ENCODE peak calls at places on chromosomes 6 and 20, in ten cellular contexts. X, M, E, H, N, Z, F, K, B and G are unnamed samples.
A peak's percentile ranks its signal among the peaks of the same experiment; 100 is the strongest.

GRCh38 chr6:70413829-70414494 is 654 bp downstream of the FAM135A start:
- DNase-seq in F (no peak), X (peak; percentile 9), M (no peak), Z (no peak), H (peak; percentile 41), B (no peak), N (no peak), E (peak; percentile 18), K (peak; percentile 49), G (no peak)

GRCh38 chr6:165573671-165574070 is 89.4 kb downstream of the PDE10A start:
- DNase-seq in B (no peak), M (no peak), E (no peak), H (peak; percentile 49), K (no peak), Z (peak; percentile 85), X (peak; percentile 34), N (peak; percentile 92), F (no peak), G (peak; percentile 88)

GRCh38 chr6:91716361-91716760 is 1129.5 kb upstream of the MAP3K7 start:
- DNase-seq in M (no peak), N (no peak), F (no peak), B (no peak), K (no peak), E (no peak), X (no peak), Z (no peak), H (no peak), G (no peak)

GRCh38 chr6:154648776-154649175 is 84.4 kb upstream of the SCAF8 start:
- DNase-seq in X (no peak), F (no peak), M (no peak), B (no peak), K (no peak), E (no peak), N (no peak), H (no peak), Z (no peak), G (no peak)

GRCh38 chr20:14009206-14009605 is 13.9 kb downstream of the MACROD2 start:
- DNase-seq in E (no peak), F (no peak), Z (no peak), H (no peak), N (no peak), X (no peak), K (no peak), M (no peak), B (no peak), G (no peak)

GRCh38 chr20:50987493-50988210 is 29.0 kb downstream of the MOCS3 start:
- DNase-seq in K (no peak), F (no peak), H (peak; percentile 79), Z (peak; percentile 74), B (peak; percentile 67), X (peak; percentile 76), E (peak; percentile 87), M (peak; percentile 14), N (peak; percentile 90), G (no peak)

GRCh38 chr20:43893930-43894329 is 20.7 kb upstream of the TOX2 start:
- DNase-seq in Z (no peak), X (no peak), N (peak; percentile 24), B (no peak), H (no peak), K (no peak), M (no peak), F (no peak), E (peak; percentile 77), G (no peak)

GRCh38 chr6:116034327-116034726 is 26.4 kb downstream of the FRK start:
- DNase-seq in K (no peak), Z (no peak), F (no peak), B (no peak), M (no peak), X (no peak), N (peak; percentile 71), H (no peak), E (no peak), G (no peak)

GRCh38 chr20:36854343-36855240 is 21.3 kb upstream of the TLDC2 start:
- DNase-seq in X (no peak), B (no peak), Z (peak; percentile 36), F (no peak), K (no peak), M (no peak), E (peak; percentile 75), H (no peak), N (peak; percentile 28), G (peak; percentile 62)

GRCh38 chr20:36856691-36857635 is 19.0 kb upstream of the TLDC2 start:
- DNase-seq in H (no peak), M (no peak), B (no peak), Z (peak; percentile 80), F (no peak), K (peak; percentile 62), N (peak; percentile 56), X (no peak), E (no peak), G (peak; percentile 65)

GRCh38 chr20:36859282-36859555 is 16.7 kb upstream of the TLDC2 start:
- DNase-seq in K (no peak), M (no peak), B (no peak), H (no peak), X (no peak), F (no peak), Z (no peak), E (no peak), N (no peak), G (no peak)

GRCh38 chr20:36855241-36855657 is 20.7 kb upstream of the TLDC2 start:
- DNase-seq in X (no peak), F (no peak), B (no peak), Z (no peak), N (no peak), H (no peak), E (no peak), M (no peak), K (no peak), G (peak; percentile 61)

DNA sequence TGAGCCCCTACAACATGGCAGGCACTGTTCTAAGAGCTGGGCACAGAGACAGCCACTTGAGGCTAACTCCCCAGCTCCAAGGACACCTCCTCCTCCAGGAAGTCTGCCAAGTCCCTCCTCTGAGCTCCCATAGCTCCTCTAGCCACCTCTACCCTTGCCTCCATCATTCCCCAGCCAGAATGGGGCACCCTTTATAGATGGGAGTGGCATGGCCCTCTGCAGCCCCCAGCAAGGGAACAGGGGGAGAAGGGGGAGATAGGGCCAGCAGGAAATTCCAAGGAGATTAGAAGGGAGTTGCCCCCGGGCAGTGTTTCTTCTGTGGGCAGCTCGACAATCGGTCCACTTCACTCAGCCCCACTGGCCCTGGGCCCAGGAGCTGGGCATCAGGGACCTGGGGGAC is 19.7 kb upstream of the TLDC2 start:
- DNase-seq in E (peak; percentile 64), H (no peak), N (no peak), X (no peak), B (no peak), Z (no peak), K (no peak), M (no peak), F (no peak), G (no peak)
- H3K27ac ChIP-seq in E (peak overlapping the region; percentile 99), H (peak overlapping the region; percentile 51), N (peak overlapping the region; percentile 32), X (peak overlapping the region; percentile 70), B (no peak overlapping the region), Z (peak overlapping the region; percentile 66), K (peak overlapping the region; percentile 73), M (peak overlapping the region; percentile 77), F (peak overlapping the region; percentile 96), G (peak overlapping the region; percentile 82)

GRCh38 chr20:37071481-37071911 is 24.3 kb downstream of the RBL1 start:
- DNase-seq in Z (no peak), H (no peak), F (no peak), K (no peak), N (peak; percentile 67), E (peak; percentile 63), B (no peak), X (no peak), M (no peak), G (no peak)

GRCh38 chr20:37077009-37077408 is 18.8 kb downstream of the RBL1 start:
- DNase-seq in E (no peak), H (no peak), B (no peak), Z (no peak), X (no peak), M (no peak), K (no peak), N (no peak), F (no peak), G (no peak)

GRCh38 chr20:37075932-37076685 is 19.7 kb downstream of the RBL1 start:
- DNase-seq in K (no peak), E (no peak), B (no peak), H (no peak), X (no peak), M (no peak), N (peak; percentile 52), F (no peak), Z (no peak), G (no peak)

DNA sequence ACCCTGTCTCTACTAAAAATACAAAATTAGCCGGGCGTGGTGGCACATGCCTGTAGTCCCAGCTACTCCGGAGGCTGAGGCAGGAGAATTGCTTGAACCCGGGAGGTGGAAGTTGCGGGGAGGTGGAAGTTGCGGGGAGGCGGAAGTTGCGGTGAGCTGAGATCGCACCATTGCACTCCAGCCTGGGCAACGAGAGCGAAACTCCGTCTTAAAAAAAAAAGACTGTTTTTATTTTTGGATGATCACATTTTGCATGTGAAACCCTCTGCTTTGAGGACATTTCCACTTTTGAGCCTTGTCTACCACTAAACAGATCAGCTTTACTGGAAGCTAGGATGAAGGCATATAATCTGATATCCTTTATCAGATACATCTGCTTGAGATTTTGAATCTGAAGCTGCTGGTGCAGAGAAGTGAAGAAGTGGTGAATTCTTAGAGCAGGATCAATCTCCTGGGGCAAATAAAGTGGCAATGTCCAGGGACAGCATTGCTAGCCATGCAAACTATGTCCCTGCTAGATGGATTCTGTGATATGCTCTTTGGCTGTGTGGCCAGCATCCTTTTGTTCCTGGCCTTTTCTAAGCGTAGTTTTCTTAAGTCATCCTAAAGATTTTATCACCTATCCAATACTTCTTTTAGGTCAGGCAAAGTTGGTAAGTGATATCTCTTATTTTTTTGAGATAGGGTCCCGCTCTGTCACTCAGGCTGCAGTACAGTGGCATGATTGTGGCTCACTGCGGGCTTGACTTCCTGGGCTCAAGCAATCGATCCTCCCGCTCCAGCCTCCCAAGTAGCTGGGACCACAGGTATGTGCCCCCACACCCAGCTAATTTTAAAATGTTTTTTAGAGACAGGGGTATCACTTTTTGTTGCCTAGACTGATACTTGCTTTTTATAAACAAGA is 23.3 kb downstream of the RBL1 start:
- DNase-seq in F (no peak), E (no peak), H (no peak), B (no peak), Z (no peak), K (no peak), X (no peak), M (no peak), N (no peak), G (no peak)
- TF ChIP-seq CTCF in F (no peak), E (no peak), H (no peak), B (no peak), Z (no peak), K (no peak), X (no peak), M (no peak), N (no peak), G (no peak)

GRCh38 chr6:140047321-140047720 is 672.9 kb upstream of the CITED2 start:
- DNase-seq in X (no peak), K (no peak), N (no peak), M (no peak), F (no peak), H (no peak), E (no peak), Z (no peak), B (no peak), G (no peak)

GRCh38 chr6:140048202-140048790 is 673.8 kb upstream of the CITED2 start:
- DNase-seq in H (no peak), E (no peak), B (no peak), K (no peak), X (no peak), N (no peak), Z (no peak), F (no peak), M (no peak), G (no peak)

GRCh38 chr6:140051521-140052455 is 677.3 kb upstream of the CITED2 start:
- DNase-seq in F (no peak), B (no peak), N (peak; percentile 98), K (no peak), M (no peak), E (peak; percentile 86), Z (no peak), H (peak; percentile 10), X (peak; percentile 1), G (no peak)

GRCh38 chr6:140050232-140050995 is 676.0 kb upstream of the CITED2 start:
- DNase-seq in B (no peak), E (no peak), K (no peak), M (no peak), Z (peak; percentile 43), N (peak; percentile 72), F (no peak), H (peak; percentile 15), X (no peak), G (peak; percentile 31)

GRCh38 chr6:140052757-140053729 is 678.6 kb upstream of the CITED2 start:
- DNase-seq in F (no peak), H (no peak), B (no peak), X (no peak), K (no peak), Z (no peak), N (peak; percentile 59), E (no peak), M (no peak), G (no peak)
- H3K27ac ChIP-seq in F (no peak overlapping the region), H (peak overlapping the region; percentile 88), B (no peak overlapping the region), X (no peak overlapping the region), K (no peak overlapping the region), Z (peak overlapping the region; percentile 11), N (peak overlapping the region; percentile 18), E (no peak overlapping the region), M (no peak overlapping the region), G (no peak overlapping the region)

GRCh38 chr6:139289233-139289632 is 2.6 kb downstream of the TXLNB start:
- DNase-seq in F (no peak), N (no peak), K (no peak), Z (no peak), B (no peak), X (no peak), H (no peak), E (no peak), M (no peak), G (peak; percentile 52)

GRCh38 chr6:139295906-139296305 is 4.1 kb upstream of the TXLNB start:
- DNase-seq in K (no peak), M (no peak), H (no peak), X (no peak), Z (no peak), B (no peak), E (no peak), N (no peak), F (no peak), G (no peak)

GRCh38 chr6:139290787-139291294 is 957 bp downstream of the TXLNB start:
- DNase-seq in M (no peak), K (no peak), B (no peak), F (no peak), E (no peak), Z (peak; percentile 46), N (peak; percentile 75), X (no peak), H (no peak), G (peak; percentile 40)

GRCh38 chr6:139288496-139289040 is 3.2 kb downstream of the TXLNB start:
- DNase-seq in B (no peak), Z (no peak), X (no peak), M (no peak), F (no peak), N (no peak), K (no peak), E (no peak), H (no peak), G (peak; percentile 49)

DNA sequence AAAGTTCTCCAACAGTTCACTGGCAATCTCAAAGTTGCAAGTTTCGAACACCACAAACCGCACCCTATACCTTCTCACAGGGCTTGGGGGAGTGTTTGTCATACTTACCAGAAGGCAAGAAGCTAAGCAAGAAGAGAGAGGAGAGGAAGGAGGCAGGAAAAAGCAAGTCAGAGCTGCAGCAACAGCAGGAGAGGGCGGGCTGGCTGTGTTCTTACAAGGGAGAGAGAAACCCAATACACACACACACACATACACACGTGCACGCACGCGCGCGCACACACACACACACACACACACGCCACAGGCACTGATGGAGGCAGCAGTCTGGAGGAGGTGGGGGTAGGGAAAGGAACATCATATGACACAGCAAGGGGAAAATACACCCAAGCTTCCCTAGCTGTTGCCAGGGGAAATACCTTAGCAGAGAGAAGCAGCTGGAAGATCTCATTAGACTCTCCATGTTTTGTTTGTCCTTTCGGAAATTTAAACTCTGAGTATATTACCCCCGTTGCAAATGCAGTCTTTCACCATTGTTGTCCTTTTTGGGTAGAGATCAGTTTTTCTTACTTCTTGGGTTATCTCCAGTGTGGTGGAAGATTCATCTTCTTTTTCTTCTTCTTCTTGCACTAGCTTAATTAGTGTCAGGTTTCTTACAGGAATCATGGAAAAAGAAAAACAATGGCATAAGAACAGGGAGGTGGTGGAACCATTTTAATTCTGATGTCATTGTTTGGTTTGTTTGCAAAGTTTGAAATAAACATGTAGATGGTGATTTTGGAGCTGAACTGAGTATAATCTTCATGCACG is at the start of gene TXLNB:
- DNase-seq in E (no peak), H (no peak), Z (peak; percentile 82), M (peak; percentile 43), N (peak; percentile 87), F (peak; percentile 97), B (peak; percentile 53), X (no peak), K (peak; percentile 82), G (peak; percentile 80)
- TF ChIP-seq CTCF in E (no peak), H (no peak), Z (no peak), M (no peak), N (no peak), F (peak; percentile 9), B (no peak), X (no peak), K (no peak), G (no peak)